ENCODE peak calls at places on chromosome 21, in seven cellular contexts. One of them, this sample, is unnamed.

GRCh38 chr21:21737186-21737585 is 739.0 kb downstream of the NCAM2 start:
- DNase-seq in esophagus squamous epithelium: no peak
- DNase-seq in heart left ventricle: no peak
- DNase-seq in lung: no peak
- DNase-seq in BE2C: no peak
- DNase-seq in hepatocyte: no peak
- DNase-seq in astrocyte: no peak
- DNase-seq in this sample: no peak

GRCh38 chr21:27678511-27678910 is 711.6 kb upstream of the ADAMTS5 start:
- DNase-seq in esophagus squamous epithelium: no peak
- DNase-seq in heart left ventricle: no peak
- DNase-seq in lung: no peak
- DNase-seq in BE2C: no peak
- DNase-seq in hepatocyte: no peak
- DNase-seq in astrocyte: no peak
- DNase-seq in this sample: no peak

GRCh38 chr21:15224346-15225086 is 159.7 kb upstream of the NRIP1 start:
- DNase-seq in esophagus squamous epithelium: no peak
- DNase-seq in heart left ventricle: no peak
- DNase-seq in lung: no peak
- DNase-seq in BE2C: no peak
- DNase-seq in hepatocyte: no peak
- DNase-seq in astrocyte: peak; percentile 93
- DNase-seq in this sample: peak; percentile 72

GRCh38 chr21:28325618-28326017 is 667.1 kb downstream of the LTN1 start:
- DNase-seq in esophagus squamous epithelium: no peak
- DNase-seq in heart left ventricle: no peak
- DNase-seq in lung: no peak
- DNase-seq in BE2C: no peak
- DNase-seq in hepatocyte: no peak
- DNase-seq in astrocyte: no peak
- DNase-seq in this sample: no peak

GRCh38 chr21:18443085-18443484 is 39.5 kb upstream of the TMPRSS15 start:
- DNase-seq in esophagus squamous epithelium: no peak
- DNase-seq in heart left ventricle: no peak
- DNase-seq in lung: no peak
- DNase-seq in BE2C: peak; percentile 21
- DNase-seq in hepatocyte: no peak
- DNase-seq in astrocyte: no peak
- DNase-seq in this sample: no peak

GRCh38 chr21:16424331-16424749 is 694.6 kb downstream of the USP25 start:
- DNase-seq in esophagus squamous epithelium: no peak
- DNase-seq in heart left ventricle: no peak
- DNase-seq in lung: no peak
- DNase-seq in BE2C: no peak
- DNase-seq in hepatocyte: no peak
- DNase-seq in astrocyte: peak; percentile 69
- DNase-seq in this sample: no peak

GRCh38 chr21:36987845-36988244 is 18.7 kb upstream of the RIPPLY3 start:
- DNase-seq in esophagus squamous epithelium: no peak
- DNase-seq in heart left ventricle: no peak
- DNase-seq in lung: no peak
- DNase-seq in BE2C: no peak
- DNase-seq in hepatocyte: no peak
- DNase-seq in astrocyte: no peak
- DNase-seq in this sample: no peak

GRCh38 chr21:31959881-31960280 is 87.1 kb downstream of the HUNK start:
- DNase-seq in esophagus squamous epithelium: no peak
- DNase-seq in heart left ventricle: no peak
- DNase-seq in lung: no peak
- DNase-seq in BE2C: no peak
- DNase-seq in hepatocyte: no peak
- DNase-seq in astrocyte: no peak
- DNase-seq in this sample: no peak

GRCh38 chr21:37668462-37669239 is 247.6 kb downstream of the KCNJ6 start:
- DNase-seq in esophagus squamous epithelium: no peak
- DNase-seq in heart left ventricle: no peak
- DNase-seq in lung: no peak
- DNase-seq in BE2C: no peak
- DNase-seq in hepatocyte: no peak
- DNase-seq in astrocyte: no peak
- DNase-seq in this sample: no peak

GRCh38 chr21:33808715-33809367 is 106.8 kb downstream of the ATP5PO start:
- DNase-seq in esophagus squamous epithelium: no peak
- DNase-seq in heart left ventricle: no peak
- DNase-seq in lung: no peak
- DNase-seq in BE2C: no peak
- DNase-seq in hepatocyte: no peak
- DNase-seq in astrocyte: no peak
- DNase-seq in this sample: no peak

GRCh38 chr21:31335957-31336738 is 7.9 kb downstream of the TIAM1 start:
- DNase-seq in esophagus squamous epithelium: no peak
- DNase-seq in heart left ventricle: peak; percentile 20
- DNase-seq in lung: no peak
- DNase-seq in BE2C: no peak
- DNase-seq in hepatocyte: peak; percentile 27
- DNase-seq in astrocyte: peak; percentile 96
- DNase-seq in this sample: peak; percentile 94

GRCh38 chr21:16488042-16488441 is 758.3 kb downstream of the USP25 start:
- DNase-seq in esophagus squamous epithelium: no peak
- DNase-seq in heart left ventricle: no peak
- DNase-seq in lung: no peak
- DNase-seq in BE2C: no peak
- DNase-seq in hepatocyte: no peak
- DNase-seq in astrocyte: no peak
- DNase-seq in this sample: no peak

GRCh38 chr21:27366846-27367245 is 400.0 kb upstream of the ADAMTS5 start:
- DNase-seq in esophagus squamous epithelium: no peak
- DNase-seq in heart left ventricle: no peak
- DNase-seq in lung: no peak
- DNase-seq in BE2C: no peak
- DNase-seq in hepatocyte: peak; percentile 10
- DNase-seq in astrocyte: no peak
- DNase-seq in this sample: no peak

GRCh38 chr21:14603202-14603601 is 57.1 kb upstream of the SAMSN1 start:
- DNase-seq in esophagus squamous epithelium: no peak
- DNase-seq in heart left ventricle: no peak
- DNase-seq in lung: no peak
- DNase-seq in BE2C: no peak
- DNase-seq in hepatocyte: no peak
- DNase-seq in astrocyte: peak; percentile 43
- DNase-seq in this sample: peak; percentile 22

GRCh38 chr21:43188712-43189151 is 19.9 kb downstream of the CRYAA start:
- DNase-seq in esophagus squamous epithelium: no peak
- DNase-seq in heart left ventricle: peak; percentile 11
- DNase-seq in lung: no peak
- DNase-seq in BE2C: no peak
- DNase-seq in hepatocyte: no peak
- DNase-seq in astrocyte: no peak
- DNase-seq in this sample: peak; percentile 58

GRCh38 chr21:42165901-42166300 is 53.0 kb upstream of the ABCG1 start:
- DNase-seq in esophagus squamous epithelium: no peak
- DNase-seq in heart left ventricle: no peak
- DNase-seq in lung: no peak
- DNase-seq in BE2C: no peak
- DNase-seq in hepatocyte: no peak
- DNase-seq in astrocyte: no peak
- DNase-seq in this sample: no peak

GRCh38 chr21:37639756-37640155 is 273.2 kb downstream of the DYRK1A start:
- DNase-seq in esophagus squamous epithelium: no peak
- DNase-seq in heart left ventricle: no peak
- DNase-seq in lung: no peak
- DNase-seq in BE2C: no peak
- DNase-seq in hepatocyte: no peak
- DNase-seq in astrocyte: no peak
- DNase-seq in this sample: no peak

GRCh38 chr21:16358021-16358420 is 628.2 kb downstream of the USP25 start:
- DNase-seq in esophagus squamous epithelium: no peak
- DNase-seq in heart left ventricle: no peak
- DNase-seq in lung: no peak
- DNase-seq in BE2C: no peak
- DNase-seq in hepatocyte: no peak
- DNase-seq in astrocyte: no peak
- DNase-seq in this sample: no peak

GRCh38 chr21:26140185-26140584 is 30.4 kb downstream of the APP start:
- DNase-seq in esophagus squamous epithelium: no peak
- DNase-seq in heart left ventricle: peak; percentile 51
- DNase-seq in lung: no peak
- DNase-seq in BE2C: no peak
- DNase-seq in hepatocyte: peak; percentile 24
- DNase-seq in astrocyte: peak; percentile 98
- DNase-seq in this sample: peak; percentile 86

GRCh38 chr21:27225142-27225541 is 258.3 kb upstream of the ADAMTS5 start:
- DNase-seq in esophagus squamous epithelium: no peak
- DNase-seq in heart left ventricle: no peak
- DNase-seq in lung: no peak
- DNase-seq in BE2C: no peak
- DNase-seq in hepatocyte: no peak
- DNase-seq in astrocyte: no peak
- DNase-seq in this sample: no peak

GRCh38 chr21:36169465-36170128 is 13.0 kb downstream of the DOP1B start:
- DNase-seq in esophagus squamous epithelium: no peak
- DNase-seq in heart left ventricle: no peak
- DNase-seq in lung: no peak
- DNase-seq in BE2C: no peak
- DNase-seq in hepatocyte: no peak
- DNase-seq in astrocyte: no peak
- DNase-seq in this sample: no peak

GRCh38 chr21:33152228-33153130 is 77.3 kb upstream of the IFNAR2 start:
- DNase-seq in esophagus squamous epithelium: no peak
- DNase-seq in heart left ventricle: no peak
- DNase-seq in lung: no peak
- DNase-seq in BE2C: no peak
- DNase-seq in hepatocyte: no peak
- DNase-seq in astrocyte: no peak
- DNase-seq in this sample: no peak

GRCh38 chr21:19553930-19554615 is 1150.5 kb upstream of the TMPRSS15 start:
- DNase-seq in esophagus squamous epithelium: no peak
- DNase-seq in heart left ventricle: no peak
- DNase-seq in lung: no peak
- DNase-seq in BE2C: no peak
- DNase-seq in hepatocyte: no peak
- DNase-seq in astrocyte: no peak
- DNase-seq in this sample: no peak

GRCh38 chr21:30166171-30166570 is 434 bp downstream of the CLDN17 start:
- DNase-seq in esophagus squamous epithelium: no peak
- DNase-seq in heart left ventricle: no peak
- DNase-seq in lung: no peak
- DNase-seq in BE2C: no peak
- DNase-seq in hepatocyte: no peak
- DNase-seq in astrocyte: no peak
- DNase-seq in this sample: no peak

GRCh38 chr21:28952686-28953085 is 40.0 kb downstream of the LTN1 start:
- DNase-seq in esophagus squamous epithelium: no peak
- DNase-seq in heart left ventricle: no peak
- DNase-seq in lung: no peak
- DNase-seq in BE2C: no peak
- DNase-seq in hepatocyte: no peak
- DNase-seq in astrocyte: peak; percentile 6
- DNase-seq in this sample: no peak

DNA sequence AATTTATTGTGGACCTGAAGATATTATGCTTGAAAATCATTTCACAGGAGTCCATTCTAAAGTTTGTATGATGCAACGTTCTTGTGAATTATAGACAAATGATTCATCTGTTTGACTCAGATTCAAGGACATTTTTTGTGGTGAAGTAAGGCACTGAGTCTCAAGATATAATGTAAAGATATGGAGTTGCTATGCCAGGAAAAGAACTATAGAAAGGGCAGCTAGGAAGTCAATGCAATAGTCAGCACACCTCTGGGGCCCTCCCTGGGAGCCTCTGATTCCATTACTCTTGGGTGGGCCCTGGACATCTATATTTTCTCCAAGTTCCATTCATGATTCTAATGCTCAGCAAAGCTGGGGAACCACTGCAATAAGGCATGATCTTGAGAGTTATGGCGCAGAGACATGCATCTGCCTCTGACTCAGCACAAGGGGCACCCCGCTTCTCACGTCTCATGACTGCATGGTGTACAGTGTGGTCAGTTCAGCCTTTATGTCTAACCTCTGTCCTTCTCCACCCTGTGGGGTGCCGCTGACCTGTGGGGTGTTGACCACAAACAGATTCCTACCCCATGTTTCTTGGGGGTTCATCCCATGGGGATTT is 34.1 kb downstream of the ETS2 start:
- DNase-seq in esophagus squamous epithelium: no peak
- DNase-seq in heart left ventricle: no peak
- DNase-seq in lung: no peak
- DNase-seq in BE2C: no peak
- DNase-seq in hepatocyte: no peak
- DNase-seq in astrocyte: peak; percentile 94
- DNase-seq in this sample: peak; percentile 90
- H3K4me3 ChIP-seq in esophagus squamous epithelium: no peak overlapping the region
- H3K4me3 ChIP-seq in heart left ventricle: no peak overlapping the region
- H3K4me3 ChIP-seq in lung: no peak overlapping the region
- H3K4me3 ChIP-seq in BE2C: no peak overlapping the region
- H3K4me3 ChIP-seq in hepatocyte: no peak overlapping the region
- H3K4me3 ChIP-seq in astrocyte: peak overlapping the region; percentile 1
- H3K4me3 ChIP-seq in this sample: no peak overlapping the region

DNA sequence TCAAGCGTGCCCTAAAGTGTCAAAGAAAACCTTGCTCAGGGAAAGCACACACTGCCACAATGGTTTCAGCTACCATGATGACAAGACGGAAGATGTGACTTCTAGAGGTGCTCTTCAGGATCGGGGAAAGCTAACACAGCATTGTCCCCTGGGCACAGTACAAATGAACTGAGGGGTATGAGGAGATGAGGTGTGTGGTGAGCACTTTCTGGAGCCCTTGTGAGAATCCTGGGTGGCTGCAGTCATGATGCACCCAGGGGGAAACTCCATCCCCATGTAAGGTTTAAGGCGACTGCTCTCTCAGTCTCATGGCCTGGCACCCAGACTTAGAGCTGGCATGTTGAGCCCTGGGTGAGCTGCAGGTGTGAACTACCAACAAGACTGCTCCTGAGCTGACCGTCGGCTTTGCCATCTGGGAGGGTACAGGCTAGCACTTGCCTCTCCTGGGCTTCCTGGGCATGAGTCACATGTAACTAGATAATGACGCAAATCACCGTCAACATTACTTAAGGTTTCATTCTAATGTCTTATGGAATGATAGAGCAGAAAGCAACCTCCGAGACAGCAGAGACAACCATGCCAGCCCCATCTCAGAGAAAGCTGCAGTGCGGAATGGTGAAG is 144.6 kb downstream of the CLIC6 start:
- DNase-seq in esophagus squamous epithelium: no peak
- DNase-seq in heart left ventricle: no peak
- DNase-seq in lung: no peak
- DNase-seq in BE2C: no peak
- DNase-seq in hepatocyte: no peak
- DNase-seq in astrocyte: peak; percentile 83
- DNase-seq in this sample: peak; percentile 70
- H3K4me1 ChIP-seq in esophagus squamous epithelium: peaks cover 10% of the 10 kb centered on the region
- H3K4me1 ChIP-seq in heart left ventricle: no peaks in the 10 kb centered on the region
- H3K4me1 ChIP-seq in lung: no peaks in the 10 kb centered on the region
- H3K4me1 ChIP-seq in BE2C: no peaks in the 10 kb centered on the region
- H3K4me1 ChIP-seq in hepatocyte: peaks cover 49% of the 10 kb centered on the region
- H3K4me1 ChIP-seq in astrocyte: peaks cover 59% of the 10 kb centered on the region
- H3K4me1 ChIP-seq in this sample: peaks cover 77% of the 10 kb centered on the region

GRCh38 chr21:41059871-41060270 is 108.1 kb upstream of the BACE2 start:
- DNase-seq in esophagus squamous epithelium: no peak
- DNase-seq in heart left ventricle: no peak
- DNase-seq in lung: no peak
- DNase-seq in BE2C: no peak
- DNase-seq in hepatocyte: no peak
- DNase-seq in astrocyte: peak; percentile 14
- DNase-seq in this sample: no peak
- H3K4me3 ChIP-seq in esophagus squamous epithelium: no peak overlapping the region
- H3K4me3 ChIP-seq in heart left ventricle: no peak overlapping the region
- H3K4me3 ChIP-seq in lung: no peak overlapping the region
- H3K4me3 ChIP-seq in BE2C: no peak overlapping the region
- H3K4me3 ChIP-seq in hepatocyte: no peak overlapping the region
- H3K4me3 ChIP-seq in astrocyte: no peak overlapping the region
- H3K4me3 ChIP-seq in this sample: no peak overlapping the region

GRCh38 chr21:46285206-46285661 is at the start of gene MCM3AP:
- DNase-seq in esophagus squamous epithelium: no peak
- DNase-seq in heart left ventricle: no peak
- DNase-seq in lung: no peak
- DNase-seq in BE2C: no peak
- DNase-seq in hepatocyte: no peak
- DNase-seq in astrocyte: no peak
- DNase-seq in this sample: no peak
- H3K4me1 ChIP-seq in esophagus squamous epithelium: peaks cover 20% of the 10 kb centered on the region
- H3K4me1 ChIP-seq in heart left ventricle: peaks cover 61% of the 10 kb centered on the region
- H3K4me1 ChIP-seq in lung: peaks cover 18% of the 10 kb centered on the region
- H3K4me1 ChIP-seq in BE2C: peaks cover 8% of the 10 kb centered on the region
- H3K4me1 ChIP-seq in hepatocyte: peaks cover 27% of the 10 kb centered on the region
- H3K4me1 ChIP-seq in astrocyte: peaks cover 21% of the 10 kb centered on the region
- H3K4me1 ChIP-seq in this sample: peaks cover 33% of the 10 kb centered on the region